ENCODE peak calls at places on chromosome 20, in four cellular contexts. O is choroid plexus epithelial cell, C is uterus, W is A549. M is an unnamed sample.

GRCh38 chr20:38426006-38426405 is 9.1 kb downstream of the SNHG17 start:
- DNase-seq in C (no peak), W (peak; percentile 37), O (peak; percentile 93), M (no peak)

GRCh38 chr20:51938557-51939324 is 136.4 kb upstream of the SALL4 start:
- DNase-seq in O (peak; percentile 44), C (no peak), W (no peak), M (no peak)

GRCh38 chr20:1803216-1804128 is 91.7 kb upstream of the SIRPA start:
- DNase-seq in C (no peak), W (no peak), O (peak; percentile 69), M (no peak)

GRCh38 chr20:18790787-18791186 is 22.8 kb upstream of the SCP2D1 start:
- DNase-seq in C (peak; percentile 32), W (no peak), O (no peak), M (no peak)

GRCh38 chr20:35135867-35136586 is 11.1 kb downstream of the EDEM2 start:
- DNase-seq in O (peak; percentile 87), W (peak; percentile 53), C (peak; percentile 43), M (no peak)

GRCh38 chr20:37650661-37651060 is 43.2 kb upstream of the CTNNBL1 start:
- DNase-seq in W (no peak), C (no peak), O (no peak), M (no peak)

GRCh38 chr20:16530201-16530681 is 43.0 kb downstream of the KIF16B start:
- DNase-seq in C (no peak), W (peak; percentile 92), O (peak; percentile 16), M (no peak)

GRCh38 chr20:3446779-3447178 is 24.0 kb upstream of the ATRN start:
- DNase-seq in O (no peak), W (no peak), C (no peak), M (no peak)

GRCh38 chr20:51700809-51701285 is 67.3 kb downstream of the ATP9A start:
- DNase-seq in C (no peak), W (peak; percentile 74), O (peak; percentile 71), M (peak; percentile 16)

GRCh38 chr20:25296094-25297093 is 48.5 kb downstream of the PYGB start:
- DNase-seq in C (no peak), O (peak; percentile 57), W (peak; percentile 54), M (no peak)

GRCh38 chr20:14481863-14482262 is 144.5 kb upstream of the FLRT3 start:
- DNase-seq in W (no peak), O (peak; percentile 84), C (no peak), M (no peak)

GRCh38 chr20:23009636-23010035 is 25.5 kb upstream of the SSTR4 start:
- DNase-seq in O (no peak), W (peak; percentile 67), C (no peak), M (no peak)

GRCh38 chr20:38168791-38169589 is 3.9 kb upstream of the TGM2 start:
- DNase-seq in W (peak; percentile 74), O (no peak), C (no peak), M (no peak)

GRCh38 chr20:45867811-45868176 is 10.4 kb downstream of the ZSWIM3 start:
- DNase-seq in O (peak; percentile 47), C (no peak), W (no peak), M (no peak)

GRCh38 chr20:21713901-21714296 is 8.4 kb downstream of the PAX1 start:
- DNase-seq in O (no peak), W (no peak), C (no peak), M (no peak)

GRCh38 chr20:35120012-35120701 is 27.0 kb downstream of the EDEM2 start:
- DNase-seq in C (no peak), W (no peak), O (peak; percentile 92), M (no peak)

GRCh38 chr20:15012551-15012950 is 675.1 kb upstream of the FLRT3 start:
- DNase-seq in W (no peak), C (no peak), O (no peak), M (no peak)

GRCh38 chr20:57746201-57746600 is 36.4 kb upstream of the PMEPA1 start:
- DNase-seq in W (no peak), C (no peak), O (no peak), M (no peak)
- H3K4me3 ChIP-seq in W (no peak overlapping the region), C (no peak overlapping the region), O (no peak overlapping the region), M (no peak overlapping the region)

GRCh38 chr20:719816-720215 is 44.2 kb upstream of the SCRT2 start:
- DNase-seq in C (no peak), W (no peak), O (no peak), M (no peak)
- TF ChIP-seq CTCF in C (no peak), W (no peak), O (no peak), M (no peak)

DNA sequence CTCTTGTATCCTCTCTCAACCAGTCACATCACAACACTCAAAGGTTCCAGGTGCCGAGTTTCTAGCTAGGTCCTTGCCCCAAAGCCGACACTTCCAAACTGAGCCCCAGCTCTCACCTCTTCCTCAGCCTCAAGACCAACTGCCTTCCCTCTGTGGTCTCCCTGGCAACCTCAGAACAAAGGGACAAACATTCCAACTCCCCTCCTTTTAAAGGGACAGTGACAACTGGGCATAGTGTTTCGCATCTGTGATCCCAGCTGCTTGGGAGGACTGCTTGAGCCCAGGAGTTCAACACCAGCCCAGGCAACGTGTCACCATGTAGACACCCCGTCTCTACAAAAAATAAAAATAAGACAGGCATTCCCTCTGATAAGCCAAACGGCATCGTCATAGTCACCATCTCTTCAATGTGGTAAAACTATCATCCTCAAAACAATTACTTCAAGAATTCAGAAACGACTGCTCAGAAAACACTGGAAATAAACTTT is 11.3 kb downstream of the DIDO1 start:
- DNase-seq in W (peak; percentile 41), O (peak; percentile 51), C (no peak), M (no peak)
- H3K4me3 ChIP-seq in W (no peak overlapping the region), O (no peak overlapping the region), C (no peak overlapping the region), M (no peak overlapping the region)

DNA sequence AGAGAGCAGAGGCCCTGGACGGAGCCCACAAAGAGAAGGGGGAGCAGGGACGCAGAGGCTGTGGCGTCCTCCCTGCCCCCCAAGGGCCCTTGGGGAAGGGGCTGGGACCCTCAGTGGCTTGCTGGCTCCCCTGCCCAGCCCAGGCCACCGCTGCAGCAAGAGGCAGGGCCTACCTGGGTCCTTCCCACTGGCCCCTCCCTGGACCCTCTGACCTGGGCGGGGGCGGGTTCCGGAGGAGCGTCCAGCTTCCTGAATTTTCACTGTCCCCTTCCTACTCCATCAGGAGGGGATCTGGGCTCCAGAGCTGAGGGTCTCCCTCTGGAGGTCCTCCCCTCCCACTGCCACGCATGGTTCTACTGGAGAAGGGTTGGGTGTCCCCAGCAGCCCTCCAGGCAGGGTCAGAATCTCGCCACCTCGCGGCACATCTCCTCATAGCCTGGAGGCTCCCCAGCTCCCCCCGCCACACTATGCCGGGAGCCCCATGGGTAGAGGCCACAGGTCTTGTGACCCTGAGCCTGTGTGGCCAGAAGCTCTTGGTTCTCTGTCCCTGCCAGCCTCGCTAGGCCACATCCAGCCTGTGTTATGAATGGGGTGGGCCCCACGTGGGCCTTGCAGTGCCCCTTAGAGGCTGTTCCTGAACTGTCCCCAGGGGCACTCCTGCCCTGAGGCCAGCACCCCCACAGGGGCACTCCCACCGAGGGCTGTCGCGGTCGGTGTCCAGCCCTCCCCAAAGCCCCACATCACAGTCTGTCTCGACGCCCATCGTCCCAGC is 1.0 kb upstream of the SOX18 start:
- DNase-seq in W (no peak), C (no peak), O (no peak), M (no peak)
- TF ChIP-seq CTCF in W (no peak), C (no peak), O (no peak), M (no peak)

DNA sequence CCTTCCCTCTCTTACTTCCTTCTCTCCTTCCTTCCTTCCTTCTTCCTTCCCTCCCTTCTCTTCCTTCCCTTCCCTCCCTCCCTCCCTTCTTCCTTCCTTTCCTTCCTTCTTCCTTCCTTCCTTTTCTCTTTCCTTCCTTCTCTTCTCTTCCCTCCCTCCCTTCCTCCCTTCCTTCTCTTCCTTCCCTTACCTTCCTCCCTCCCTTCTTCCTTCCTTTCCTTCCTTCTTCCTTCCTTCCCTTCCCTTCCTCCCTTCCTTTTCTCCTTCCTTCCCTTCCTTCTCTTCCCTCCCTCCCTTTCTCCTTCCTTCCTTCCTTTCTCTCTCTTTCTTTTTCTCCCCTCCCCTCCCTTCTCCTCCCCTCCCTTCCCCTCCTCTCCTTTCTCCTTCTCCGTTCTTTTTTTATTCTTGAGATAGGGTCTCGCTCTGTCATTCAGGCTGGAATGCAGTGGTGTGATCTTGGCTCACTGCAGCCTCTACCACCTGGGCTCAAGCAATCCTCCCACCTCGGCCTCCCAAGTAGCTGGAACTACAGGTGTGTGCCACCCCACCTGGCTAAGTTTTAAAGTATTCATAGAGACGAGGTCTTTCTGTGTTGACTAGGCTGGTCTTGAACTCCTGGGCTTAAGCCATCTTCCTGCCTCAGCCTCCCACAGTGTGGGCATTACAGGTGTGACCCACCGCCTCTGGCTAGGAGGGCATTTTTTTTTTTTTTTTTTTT is 1.1 kb upstream of the ZNF512B start:
- DNase-seq in O (no peak), C (no peak), W (no peak), M (no peak)
- H3K4me3 ChIP-seq in O (no peak overlapping the region), C (no peak overlapping the region), W (no peak overlapping the region), M (no peak overlapping the region)

GRCh38 chr20:10167594-10167993 is 51.0 kb upstream of the SNAP25 start:
- DNase-seq in W (no peak), O (no peak), C (no peak), M (no peak)

GRCh38 chr20:10170261-10170660 is 48.4 kb upstream of the SNAP25 start:
- DNase-seq in O (no peak), W (no peak), C (no peak), M (no peak)

GRCh38 chr20:10172998-10173655 is 45.5 kb upstream of the SNAP25 start:
- DNase-seq in C (no peak), W (peak; percentile 12), O (no peak), M (no peak)

GRCh38 chr20:10169752-10170151 is 48.9 kb upstream of the SNAP25 start:
- DNase-seq in W (no peak), C (no peak), O (no peak), M (no peak)

DNA sequence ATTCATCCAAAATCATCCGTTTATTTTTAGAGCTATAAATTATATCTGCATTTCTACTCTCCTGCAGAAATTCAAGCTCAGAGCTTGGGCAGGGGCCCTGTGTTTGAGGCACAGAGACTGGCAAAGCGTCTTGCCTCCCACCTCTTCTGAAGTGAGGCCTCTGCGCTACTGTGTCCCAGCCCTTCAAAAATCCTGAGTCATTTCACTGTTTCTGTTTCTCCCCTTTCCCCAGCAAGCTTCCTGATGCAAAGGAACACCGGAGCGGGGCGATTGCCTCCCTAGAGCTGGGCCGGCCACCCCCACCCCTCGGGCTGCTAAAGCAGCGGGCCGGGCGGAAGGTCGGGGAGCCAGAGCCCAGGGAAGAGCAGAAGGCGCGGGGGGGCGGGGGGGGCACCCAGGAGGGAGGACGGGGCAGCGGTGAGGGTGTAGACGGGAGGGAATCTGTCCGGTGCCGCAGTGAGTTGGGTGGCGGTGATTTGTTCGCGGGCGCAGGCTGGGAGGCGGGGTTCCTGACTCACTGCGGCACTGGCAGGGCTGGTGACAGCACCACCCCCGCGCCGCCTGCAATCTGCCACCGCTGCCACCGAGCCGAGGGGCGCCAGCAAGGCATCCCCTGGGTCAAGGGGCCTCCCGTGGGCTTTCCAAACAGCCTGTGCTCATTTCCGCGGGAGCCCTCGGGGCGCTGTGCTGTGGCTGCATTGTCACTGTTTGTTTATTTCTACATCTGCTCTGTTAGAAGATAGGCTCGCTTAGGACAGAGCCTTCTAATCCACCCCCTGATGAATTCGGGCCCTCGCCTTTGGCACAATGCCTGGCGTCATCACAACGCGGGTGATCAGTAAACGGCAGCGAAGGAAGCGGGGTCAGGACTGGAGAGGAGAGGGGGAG is 46.5 kb upstream of the SNAP25 start:
- DNase-seq in C (no peak), O (peak; percentile 35), W (peak; percentile 84), M (no peak)
- TF ChIP-seq CTCF in C (no peak), O (no peak), W (peak; percentile 20), M (no peak)

GRCh38 chr20:43392561-43392960 is 65.1 kb upstream of the SRSF6 start:
- DNase-seq in O (no peak), W (no peak), C (no peak), M (no peak)
- H3K4me3 ChIP-seq in O (no peak overlapping the region), W (no peak overlapping the region), C (no peak overlapping the region), M (no peak overlapping the region)

GRCh38 chr20:58817748-58818147 is 33.0 kb downstream of the GNAS-AS1 start:
- DNase-seq in O (no peak), W (no peak), C (no peak), M (no peak)
- TF ChIP-seq CTCF in O (no peak), W (no peak), C (no peak), M (no peak)

M was measured in epithelial cell of proximal tubule.